ENCODE peak calls at places on chromosome 19, in eight cellular contexts. One of them, this sample, is unnamed.

GRCh38 chr19:5718579-5719273 is 1.2 kb downstream of the LONP1 start:
- DNase-seq in SK-N-SH: no peak
- DNase-seq in K562: peak; percentile 81
- DNase-seq in GM12878: peak; percentile 5
- DNase-seq in HepG2: peak; percentile 27
- DNase-seq in GM23338: no peak
- DNase-seq in endothelial cell of umbilical vein: peak; percentile 67
- DNase-seq in H1: no peak
- DNase-seq in this sample: peak; percentile 50

GRCh38 chr19:3670796-3671679 is 29.2 kb downstream of the PIP5K1C start:
- DNase-seq in SK-N-SH: no peak
- DNase-seq in K562: peak; percentile 88
- DNase-seq in GM12878: no peak
- DNase-seq in HepG2: no peak
- DNase-seq in GM23338: no peak
- DNase-seq in endothelial cell of umbilical vein: peak; percentile 84
- DNase-seq in H1: no peak
- DNase-seq in this sample: no peak

GRCh38 chr19:51660975-51661600 is 14.5 kb upstream of the SIGLEC14 start:
- DNase-seq in SK-N-SH: peak; percentile 61
- DNase-seq in K562: peak; percentile 91
- DNase-seq in GM12878: no peak
- DNase-seq in HepG2: peak; percentile 54
- DNase-seq in GM23338: peak; percentile 95
- DNase-seq in endothelial cell of umbilical vein: peak; percentile 69
- DNase-seq in H1: no peak
- DNase-seq in this sample: peak; percentile 55

GRCh38 chr19:55304279-55304978 is 20.6 kb downstream of the BRSK1 start:
- DNase-seq in SK-N-SH: peak; percentile 74
- DNase-seq in K562: peak; percentile 86
- DNase-seq in GM12878: no peak
- DNase-seq in HepG2: peak; percentile 50
- DNase-seq in GM23338: peak; percentile 92
- DNase-seq in endothelial cell of umbilical vein: no peak
- DNase-seq in H1: no peak
- DNase-seq in this sample: no peak

GRCh38 chr19:39563408-39563807 is 23.4 kb upstream of the EID2 start:
- DNase-seq in SK-N-SH: no peak
- DNase-seq in K562: no peak
- DNase-seq in GM12878: no peak
- DNase-seq in HepG2: no peak
- DNase-seq in GM23338: peak; percentile 9
- DNase-seq in endothelial cell of umbilical vein: no peak
- DNase-seq in H1: peak; percentile 21
- DNase-seq in this sample: peak; percentile 12

GRCh38 chr19:43667524-43668405 is 2.2 kb downstream of the PLAUR start:
- DNase-seq in SK-N-SH: no peak
- DNase-seq in K562: peak; percentile 30
- DNase-seq in GM12878: no peak
- DNase-seq in HepG2: no peak
- DNase-seq in GM23338: peak; percentile 23
- DNase-seq in endothelial cell of umbilical vein: no peak
- DNase-seq in H1: no peak
- DNase-seq in this sample: no peak

GRCh38 chr19:28715157-28715556 is 497.8 kb downstream of the UQCRFS1 start:
- DNase-seq in SK-N-SH: no peak
- DNase-seq in K562: no peak
- DNase-seq in GM12878: no peak
- DNase-seq in HepG2: no peak
- DNase-seq in GM23338: no peak
- DNase-seq in endothelial cell of umbilical vein: no peak
- DNase-seq in H1: no peak
- DNase-seq in this sample: no peak

GRCh38 chr19:4284176-4284958 is 5.3 kb downstream of the SHD start:
- DNase-seq in SK-N-SH: peak; percentile 93
- DNase-seq in K562: peak; percentile 84
- DNase-seq in GM12878: no peak
- DNase-seq in HepG2: peak; percentile 81
- DNase-seq in GM23338: peak; percentile 98
- DNase-seq in endothelial cell of umbilical vein: no peak
- DNase-seq in H1: peak; percentile 71
- DNase-seq in this sample: peak; percentile 77

GRCh38 chr19:8030906-8031305 is 21.7 kb upstream of the CCL25 start:
- DNase-seq in SK-N-SH: no peak
- DNase-seq in K562: no peak
- DNase-seq in GM12878: no peak
- DNase-seq in HepG2: no peak
- DNase-seq in GM23338: no peak
- DNase-seq in endothelial cell of umbilical vein: no peak
- DNase-seq in H1: no peak
- DNase-seq in this sample: no peak

GRCh38 chr19:35039881-35040456 is 1.6 kb upstream of the HPN start:
- DNase-seq in SK-N-SH: no peak
- DNase-seq in K562: no peak
- DNase-seq in GM12878: no peak
- DNase-seq in HepG2: peak; percentile 70
- DNase-seq in GM23338: peak; percentile 52
- DNase-seq in endothelial cell of umbilical vein: no peak
- DNase-seq in H1: no peak
- DNase-seq in this sample: no peak

GRCh38 chr19:873084-874019 is 13.9 kb downstream of the CFD start:
- DNase-seq in SK-N-SH: peak; percentile 68
- DNase-seq in K562: peak; percentile 86
- DNase-seq in GM12878: peak; percentile 32
- DNase-seq in HepG2: no peak
- DNase-seq in GM23338: peak; percentile 83
- DNase-seq in endothelial cell of umbilical vein: no peak
- DNase-seq in H1: no peak
- DNase-seq in this sample: peak; percentile 56

GRCh38 chr19:875265-875879 is 15.9 kb downstream of the CFD start:
- DNase-seq in SK-N-SH: no peak
- DNase-seq in K562: no peak
- DNase-seq in GM12878: no peak
- DNase-seq in HepG2: no peak
- DNase-seq in GM23338: no peak
- DNase-seq in endothelial cell of umbilical vein: no peak
- DNase-seq in H1: no peak
- DNase-seq in this sample: no peak

GRCh38 chr19:876780-877314 is 16.1 kb downstream of the MED16 start:
- DNase-seq in SK-N-SH: no peak
- DNase-seq in K562: no peak
- DNase-seq in GM12878: no peak
- DNase-seq in HepG2: no peak
- DNase-seq in GM23338: no peak
- DNase-seq in endothelial cell of umbilical vein: no peak
- DNase-seq in H1: no peak
- DNase-seq in this sample: no peak

GRCh38 chr19:872266-872951 is 12.9 kb downstream of the CFD start:
- DNase-seq in SK-N-SH: no peak
- DNase-seq in K562: peak; percentile 95
- DNase-seq in GM12878: peak; percentile 36
- DNase-seq in HepG2: no peak
- DNase-seq in GM23338: peak; percentile 82
- DNase-seq in endothelial cell of umbilical vein: peak; percentile 34
- DNase-seq in H1: no peak
- DNase-seq in this sample: peak; percentile 61

GRCh38 chr19:876089-876488 is 16.6 kb downstream of the CFD start:
- DNase-seq in SK-N-SH: no peak
- DNase-seq in K562: no peak
- DNase-seq in GM12878: no peak
- DNase-seq in HepG2: no peak
- DNase-seq in GM23338: no peak
- DNase-seq in endothelial cell of umbilical vein: no peak
- DNase-seq in H1: no peak
- DNase-seq in this sample: no peak
- H2AFZ ChIP-seq in SK-N-SH: no peak overlapping the region
- H2AFZ ChIP-seq in K562: no peak overlapping the region
- H2AFZ ChIP-seq in GM12878: no peak overlapping the region
- H2AFZ ChIP-seq in HepG2: no peak overlapping the region
- H2AFZ ChIP-seq in GM23338: no peak overlapping the region
- H2AFZ ChIP-seq in endothelial cell of umbilical vein: no peak overlapping the region
- H2AFZ ChIP-seq in H1: no peak overlapping the region
- H2AFZ ChIP-seq in this sample: no peak overlapping the region

GRCh38 chr19:53520547-53521372 is 17.2 kb upstream of the ZNF331 start:
- DNase-seq in SK-N-SH: peak; percentile 88
- DNase-seq in K562: peak; percentile 81
- DNase-seq in GM12878: peak; percentile 80
- DNase-seq in HepG2: peak; percentile 87
- DNase-seq in GM23338: peak; percentile 99
- DNase-seq in endothelial cell of umbilical vein: peak; percentile 100
- DNase-seq in H1: peak; percentile 96
- DNase-seq in this sample: no peak
- TF ChIP-seq POLR2AphosphoS5 in SK-N-SH: peak; percentile 20
- TF ChIP-seq POLR2AphosphoS5 in K562: no peak
- TF ChIP-seq POLR2AphosphoS5 in GM12878: peak; percentile 28
- TF ChIP-seq POLR2AphosphoS5 in HepG2: no peak
- TF ChIP-seq POLR2AphosphoS5 in GM23338: peak; percentile 59
- TF ChIP-seq POLR2AphosphoS5 in endothelial cell of umbilical vein: peak; percentile 43
- TF ChIP-seq POLR2AphosphoS5 in H1: peak; percentile 26
- TF ChIP-seq POLR2AphosphoS5 in this sample: no peak

GRCh38 chr19:46744005-46744691 is 1.7 kb upstream of the FKRP start:
- DNase-seq in SK-N-SH: no peak
- DNase-seq in K562: no peak
- DNase-seq in GM12878: no peak
- DNase-seq in HepG2: no peak
- DNase-seq in GM23338: no peak
- DNase-seq in endothelial cell of umbilical vein: no peak
- DNase-seq in H1: no peak
- DNase-seq in this sample: no peak

GRCh38 chr19:46745030-46745429 is 827 bp upstream of the FKRP start:
- DNase-seq in SK-N-SH: no peak
- DNase-seq in K562: no peak
- DNase-seq in GM12878: no peak
- DNase-seq in HepG2: no peak
- DNase-seq in GM23338: no peak
- DNase-seq in endothelial cell of umbilical vein: no peak
- DNase-seq in H1: no peak
- DNase-seq in this sample: no peak

GRCh38 chr19:46746281-46746965 is at the start of gene STRN4:
- DNase-seq in SK-N-SH: peak; percentile 99
- DNase-seq in K562: peak; percentile 72
- DNase-seq in GM12878: no peak
- DNase-seq in HepG2: no peak
- DNase-seq in GM23338: peak; percentile 64
- DNase-seq in endothelial cell of umbilical vein: no peak
- DNase-seq in H1: no peak
- DNase-seq in this sample: no peak

GRCh38 chr19:46748325-46749109 is 2.3 kb upstream of the STRN4 start:
- DNase-seq in SK-N-SH: peak; percentile 75
- DNase-seq in K562: peak; percentile 83
- DNase-seq in GM12878: no peak
- DNase-seq in HepG2: peak; percentile 54
- DNase-seq in GM23338: peak; percentile 96
- DNase-seq in endothelial cell of umbilical vein: peak; percentile 69
- DNase-seq in H1: no peak
- DNase-seq in this sample: no peak

GRCh38 chr19:46745521-46746280 is at the start of gene FKRP:
- DNase-seq in SK-N-SH: peak; percentile 86
- DNase-seq in K562: peak; percentile 33
- DNase-seq in GM12878: no peak
- DNase-seq in HepG2: no peak
- DNase-seq in GM23338: peak; percentile 56
- DNase-seq in endothelial cell of umbilical vein: no peak
- DNase-seq in H1: no peak
- DNase-seq in this sample: no peak
- H2AFZ ChIP-seq in SK-N-SH: peak within 1 kb of the TSS; percentile 87
- H2AFZ ChIP-seq in K562: peak within 1 kb of the TSS; percentile 74
- H2AFZ ChIP-seq in GM12878: peak within 1 kb of the TSS; percentile 76
- H2AFZ ChIP-seq in HepG2: no peak within 1 kb of the TSS
- H2AFZ ChIP-seq in GM23338: no peak within 1 kb of the TSS
- H2AFZ ChIP-seq in endothelial cell of umbilical vein: peak within 1 kb of the TSS; percentile 73
- H2AFZ ChIP-seq in H1: no peak within 1 kb of the TSS
- H2AFZ ChIP-seq in this sample: no peak within 1 kb of the TSS

GRCh38 chr19:12865746-12866415 is 15.4 kb downstream of the DNASE2 start:
- DNase-seq in SK-N-SH: no peak
- DNase-seq in K562: no peak
- DNase-seq in GM12878: no peak
- DNase-seq in HepG2: no peak
- DNase-seq in GM23338: peak; percentile 72
- DNase-seq in endothelial cell of umbilical vein: no peak
- DNase-seq in H1: no peak
- DNase-seq in this sample: no peak

GRCh38 chr19:12866416-12867119 is 14.7 kb downstream of the DNASE2 start:
- DNase-seq in SK-N-SH: no peak
- DNase-seq in K562: peak; percentile 52
- DNase-seq in GM12878: no peak
- DNase-seq in HepG2: no peak
- DNase-seq in GM23338: peak; percentile 46
- DNase-seq in endothelial cell of umbilical vein: no peak
- DNase-seq in H1: no peak
- DNase-seq in this sample: no peak

GRCh38 chr19:12867120-12868099 is 13.8 kb downstream of the DNASE2 start:
- DNase-seq in SK-N-SH: peak; percentile 84
- DNase-seq in K562: peak; percentile 92
- DNase-seq in GM12878: peak; percentile 31
- DNase-seq in HepG2: no peak
- DNase-seq in GM23338: peak; percentile 94
- DNase-seq in endothelial cell of umbilical vein: peak; percentile 73
- DNase-seq in H1: peak; percentile 79
- DNase-seq in this sample: no peak

GRCh38 chr19:12864721-12865715 is 16.2 kb downstream of the DNASE2 start:
- DNase-seq in SK-N-SH: no peak
- DNase-seq in K562: no peak
- DNase-seq in GM12878: no peak
- DNase-seq in HepG2: peak; percentile 75
- DNase-seq in GM23338: no peak
- DNase-seq in endothelial cell of umbilical vein: no peak
- DNase-seq in H1: no peak
- DNase-seq in this sample: no peak

GRCh38 chr19:12864143-12864542 is 17.1 kb downstream of the DNASE2 start:
- DNase-seq in SK-N-SH: no peak
- DNase-seq in K562: no peak
- DNase-seq in GM12878: no peak
- DNase-seq in HepG2: no peak
- DNase-seq in GM23338: no peak
- DNase-seq in endothelial cell of umbilical vein: no peak
- DNase-seq in H1: no peak
- DNase-seq in this sample: no peak
- TF ChIP-seq POLR2AphosphoS5 in SK-N-SH: no peak
- TF ChIP-seq POLR2AphosphoS5 in K562: no peak
- TF ChIP-seq POLR2AphosphoS5 in GM12878: no peak
- TF ChIP-seq POLR2AphosphoS5 in HepG2: no peak
- TF ChIP-seq POLR2AphosphoS5 in GM23338: no peak
- TF ChIP-seq POLR2AphosphoS5 in endothelial cell of umbilical vein: no peak
- TF ChIP-seq POLR2AphosphoS5 in H1: no peak
- TF ChIP-seq POLR2AphosphoS5 in this sample: no peak

GRCh38 chr19:32364040-32364439 is 18.6 kb downstream of the ZNF507 start:
- DNase-seq in SK-N-SH: no peak
- DNase-seq in K562: no peak
- DNase-seq in GM12878: no peak
- DNase-seq in HepG2: no peak
- DNase-seq in GM23338: no peak
- DNase-seq in endothelial cell of umbilical vein: no peak
- DNase-seq in H1: no peak
- DNase-seq in this sample: no peak
- H2AFZ ChIP-seq in SK-N-SH: no peak overlapping the region
- H2AFZ ChIP-seq in K562: no peak overlapping the region
- H2AFZ ChIP-seq in GM12878: no peak overlapping the region
- H2AFZ ChIP-seq in HepG2: no peak overlapping the region
- H2AFZ ChIP-seq in GM23338: no peak overlapping the region
- H2AFZ ChIP-seq in endothelial cell of umbilical vein: no peak overlapping the region
- H2AFZ ChIP-seq in H1: no peak overlapping the region
- H2AFZ ChIP-seq in this sample: no peak overlapping the region

This sample was measured in HCT116.